ENCODE peak calls at places on chromosomes 1 and 21, in six cellular contexts. L is Peyer's patch; P is AG09309; Y is psoas muscle; Z is heart left ventricle; D is CD4-positive, alpha-beta T cell. X is an unnamed sample.

GRCh38 chr1:193569696-193570269 is 383.4 kb upstream of the B3GALT2 start:
- DNase-seq in L (no peak), P (no peak), Y (no peak), Z (no peak), D (no peak), X (peak)

GRCh38 chr1:66685670-66686069 is 66.6 kb upstream of the DYNLT5 start:
- DNase-seq in L (no peak), P (no peak), Y (no peak), Z (no peak), D (no peak), X (no peak)

GRCh38 chr1:2230781-2231666 is 2.9 kb downstream of the SKI start:
- DNase-seq in L (peak), P (no peak), Y (no peak), Z (no peak), D (peak), X (peak)

GRCh38 chr1:117512728-117513321 is 93.0 kb upstream of the TENT5C start:
- DNase-seq in L (no peak), P (no peak), Y (no peak), Z (no peak), D (no peak), X (peak)

GRCh38 chr1:10986525-10986890 is 25.9 kb upstream of the TARDBP start:
- DNase-seq in L (no peak), P (no peak), Y (no peak), Z (no peak), D (no peak), X (no peak)

GRCh38 chr1:195501118-195501517 is 1107.1 kb downstream of the KCNT2 start:
- DNase-seq in L (no peak), P (no peak), Y (no peak), Z (no peak), D (no peak), X (no peak)

GRCh38 chr1:9065213-9065751 is 4.2 kb downstream of the SLC2A5 start:
- DNase-seq in L (no peak), P (no peak), Y (no peak), Z (no peak), D (no peak), X (no peak)

GRCh38 chr1:14390816-14391215 is 207.7 kb upstream of the KAZN start:
- DNase-seq in L (no peak), P (no peak), Y (no peak), Z (no peak), D (no peak), X (no peak)

GRCh38 chr21:45596704-45597318 is 46.7 kb upstream of the PCBP3 start:
- DNase-seq in L (peak), P (no peak), Y (peak), Z (peak), D (peak), X (peak)

GRCh38 chr1:41666991-41667631 is 182.6 kb upstream of the EDN2 start:
- DNase-seq in L (no peak), P (no peak), Y (no peak), Z (no peak), D (peak), X (peak)

GRCh38 chr21:14119038-14119437 is 91.7 kb downstream of the LIPI start:
- DNase-seq in L (no peak), P (no peak), Y (no peak), Z (no peak), D (no peak), X (no peak)
- TF ChIP-seq CTCF in L (no peak), P (no peak), Y (no peak), Z (no peak), D (no peak), X (no peak)

GRCh38 chr1:165169729-165170128 is 186.8 kb downstream of the LMX1A start:
- DNase-seq in L (no peak), P (no peak), Y (no peak), Z (no peak), D (no peak), X (no peak)

GRCh38 chr1:165172666-165173065 is 183.8 kb downstream of the LMX1A start:
- DNase-seq in L (no peak), P (no peak), Y (no peak), Z (no peak), D (no peak), X (no peak)

GRCh38 chr1:165174485-165174884 is 182.0 kb downstream of the LMX1A start:
- DNase-seq in L (no peak), P (no peak), Y (no peak), Z (no peak), D (no peak), X (no peak)

GRCh38 chr1:165173818-165174217 is 182.7 kb downstream of the LMX1A start:
- DNase-seq in L (no peak), P (no peak), Y (no peak), Z (no peak), D (no peak), X (no peak)

GRCh38 chr1:165173409-165173808 is 183.1 kb downstream of the LMX1A start:
- DNase-seq in L (no peak), P (no peak), Y (no peak), Z (no peak), D (no peak), X (no peak)
- TF ChIP-seq CTCF in L (no peak), P (no peak), Y (no peak), Z (no peak), D (no peak), X (no peak)

GRCh38 chr1:210434224-210434623 is 105.5 kb downstream of the HHAT start:
- DNase-seq in L (no peak), P (no peak), Y (no peak), Z (no peak), D (no peak), X (no peak)
- TF ChIP-seq CTCF in L (no peak), P (no peak), Y (no peak), Z (no peak), D (no peak), X (no peak)

GRCh38 chr1:28369518-28370219 is at the start of gene PHACTR4:
- DNase-seq in L (peak), P (peak), Y (peak), Z (peak), D (peak), X (peak)
- TF ChIP-seq CTCF in L (peak), P (no peak), Y (no peak), Z (no peak), D (no peak), X (no peak)

X was measured in osteoblast.